ENCODE peak calls at places on chromosomes 4 and X, in nine cellular contexts. S is Kasumi-1, W is H9, K is GM04504, D is body of pancreas, Y is fibroblast of mammary gland, A is endothelial cell, U is heart right ventricle, E is choroid plexus epithelial cell. R is an unnamed sample.

GRCh38 chr4:3523628-3524221 is 8.5 kb downstream of the LRPAP1 start:
- DNase-seq in S (no peak), W (no peak), K (no peak), D (no peak), Y (no peak), A (peak), U (no peak), E (no peak), R (no peak)

GRCh38 chr4:570754-571153 is 5.3 kb downstream of the TMEM271 start:
- DNase-seq in S (no peak), W (no peak), K (no peak), D (no peak), Y (no peak), A (no peak), U (no peak), E (no peak), R (no peak)

GRCh38 chr4:123452585-123452984 is 56.0 kb downstream of the SPRY1 start:
- DNase-seq in S (peak), W (no peak), K (peak), D (peak), Y (peak), A (no peak), U (no peak), E (peak), R (peak)

GRCh38 chr4:8842614-8843013 is 29.0 kb downstream of the HMX1 start:
- DNase-seq in S (no peak), W (no peak), K (no peak), D (no peak), Y (no peak), A (no peak), U (no peak), E (no peak), R (no peak)

GRCh38 chr4:52788806-52789205 is 37.6 kb upstream of the ERVMER34-1 start:
- DNase-seq in S (no peak), W (no peak), K (no peak), D (no peak), Y (no peak), A (no peak), U (no peak), E (no peak), R (no peak)

GRCh38 chr4:187103351-187103750 is 379.7 kb upstream of the FAT1 start:
- DNase-seq in S (no peak), W (no peak), K (no peak), D (no peak), Y (no peak), A (no peak), U (no peak), E (no peak), R (no peak)

GRCh38 chr4:10180603-10180926 is 64.0 kb upstream of the WDR1 start:
- DNase-seq in S (no peak), W (no peak), K (no peak), D (no peak), Y (no peak), A (no peak), U (no peak), E (peak), R (no peak)

GRCh38 chrX:70970482-70970999 is 39.6 kb upstream of the SLC7A3 start:
- DNase-seq in S (peak), W (no peak), K (no peak), D (no peak), Y (peak), A (no peak), U (no peak), E (peak), R (peak)

GRCh38 chrX:10356979-10357378 is 200.2 kb downstream of the CLCN4 start:
- DNase-seq in S (no peak), W (no peak), K (no peak), D (no peak), Y (peak), A (no peak), U (no peak), E (no peak), R (peak)

GRCh38 chr4:86359944-86360478 is at the start of gene MAPK10:
- DNase-seq in S (peak), W (peak), K (no peak), D (peak), Y (peak), A (peak), U (peak), E (peak), R (peak)

GRCh38 chrX:24355095-24355494 is 5.3 kb upstream of the SUPT20HL1 start:
- DNase-seq in S (no peak), W (no peak), K (no peak), D (no peak), Y (no peak), A (no peak), U (no peak), E (no peak), R (no peak)

GRCh38 chr4:75512336-75513211 is 1.6 kb downstream of the RCHY1 start:
- DNase-seq in S (peak), W (no peak), K (no peak), D (no peak), Y (peak), A (peak), U (no peak), E (peak), R (no peak)

GRCh38 chr4:29002151-29002550 is 1718.0 kb upstream of the PCDH7 start:
- DNase-seq in S (no peak), W (peak), K (no peak), D (no peak), Y (no peak), A (no peak), U (no peak), E (no peak), R (no peak)

GRCh38 chr4:579543-580175 is 3.6 kb upstream of the TMEM271 start:
- DNase-seq in S (peak), W (no peak), K (no peak), D (no peak), Y (no peak), A (no peak), U (no peak), E (no peak), R (peak)

GRCh38 chrX:23799469-23800065 is 16.6 kb downstream of the SAT1 start:
- DNase-seq in S (no peak), W (no peak), K (no peak), D (no peak), Y (peak), A (no peak), U (no peak), E (peak), R (no peak)

GRCh38 chr4:2835978-2836377 is 7.7 kb upstream of the ADD1 start:
- DNase-seq in S (no peak), W (no peak), K (no peak), D (no peak), Y (no peak), A (no peak), U (no peak), E (no peak), R (peak)